ENCODE peak calls at places on chromosome 4, in eight cellular contexts. H, F, O, B, S, D, I and A are unnamed samples. For H3K4me1, the result is how much of the 10 kb centered on the place peaks cover.

GRCh38 chr4:66169341-66169740 is 499.1 kb upstream of the EPHA5 start:
- DNase-seq in H (no peak), F (no peak), O (no peak), B (no peak), S (no peak), D (no peak), I (no peak), A (no peak)

GRCh38 chr4:188603646-188604045 is 464.4 kb downstream of the TRIML1 start:
- DNase-seq in H (no peak), F (no peak), O (no peak), B (no peak), S (no peak), D (no peak), I (no peak), A (no peak)

GRCh38 chr4:185838514-185839203 is 26.7 kb upstream of the SORBS2 start:
- DNase-seq in H (no peak), F (no peak), O (no peak), B (no peak), S (no peak), D (no peak), I (no peak), A (no peak)

GRCh38 chr4:118683513-118683912 is 1.7 kb upstream of the METTL14 start:
- DNase-seq in H (no peak), F (no peak), O (no peak), B (peak), S (no peak), D (no peak), I (no peak), A (no peak)

GRCh38 chr4:53450773-53451172 is 73.3 kb downstream of the FIP1L1 start:
- DNase-seq in H (peak), F (no peak), O (no peak), B (peak), S (no peak), D (no peak), I (no peak), A (no peak)

GRCh38 chr4:53706422-53707032 is 115.2 kb upstream of the LNX1 start:
- DNase-seq in H (no peak), F (no peak), O (no peak), B (no peak), S (no peak), D (no peak), I (no peak), A (no peak)

GRCh38 chr4:47425628-47426027 is 37.9 kb downstream of the COMMD8 start:
- DNase-seq in H (no peak), F (no peak), O (no peak), B (no peak), S (no peak), D (no peak), I (no peak), A (no peak)

GRCh38 chr4:145107126-145107525 is 9.0 kb downstream of the ABCE1 start:
- DNase-seq in H (no peak), F (no peak), O (no peak), B (no peak), S (no peak), D (no peak), I (no peak), A (no peak)

GRCh38 chr4:38084984-38085383 is 124.8 kb downstream of the PTTG2 start:
- DNase-seq in H (no peak), F (no peak), O (no peak), B (no peak), S (no peak), D (no peak), I (no peak), A (no peak)

GRCh38 chr4:55393461-55394320 is 2.1 kb upstream of the TMEM165 start:
- DNase-seq in H (no peak), F (no peak), O (no peak), B (no peak), S (no peak), D (no peak), I (no peak), A (no peak)

GRCh38 chr4:2790583-2791517 is 2.0 kb upstream of the SH3BP2 start:
- DNase-seq in H (no peak), F (no peak), O (peak), B (no peak), S (peak), D (no peak), I (no peak), A (peak)

GRCh38 chr4:2792711-2793577 is at the start of gene SH3BP2:
- DNase-seq in H (peak), F (peak), O (peak), B (peak), S (peak), D (peak), I (peak), A (peak)

GRCh38 chr4:2793578-2793919 is 664 bp downstream of the SH3BP2 start:
- DNase-seq in H (peak), F (peak), O (peak), B (peak), S (no peak), D (peak), I (no peak), A (peak)

GRCh38 chr4:2791518-2792395 is 1.1 kb upstream of the SH3BP2 start:
- DNase-seq in H (no peak), F (no peak), O (no peak), B (no peak), S (peak), D (peak), I (no peak), A (peak)

GRCh38 chr4:2792396-2792710 is 532 bp upstream of the SH3BP2 start:
- DNase-seq in H (no peak), F (no peak), O (no peak), B (no peak), S (no peak), D (no peak), I (no peak), A (no peak)
- H3K4me1 ChIP-seq in H (half or more), F (half or more), O (half or more), B (under half), S (under half), D (half or more), I (under half), A (half or more)

GRCh38 chr4:102326951-102327350 is 18.3 kb downstream of the SLC39A8 start:
- DNase-seq in H (no peak), F (no peak), O (no peak), B (no peak), S (no peak), D (no peak), I (no peak), A (no peak)

GRCh38 chr4:102322736-102323135 is 22.5 kb downstream of the SLC39A8 start:
- DNase-seq in H (no peak), F (no peak), O (no peak), B (no peak), S (no peak), D (no peak), I (no peak), A (no peak)

GRCh38 chr4:102321260-102321991 is 23.9 kb downstream of the SLC39A8 start:
- DNase-seq in H (no peak), F (no peak), O (no peak), B (peak), S (no peak), D (no peak), I (no peak), A (no peak)

GRCh38 chr4:102328045-102328444 is 17.2 kb downstream of the SLC39A8 start:
- DNase-seq in H (no peak), F (no peak), O (no peak), B (no peak), S (no peak), D (no peak), I (no peak), A (no peak)

GRCh38 chr4:102324725-102325124 is 20.6 kb downstream of the SLC39A8 start:
- DNase-seq in H (no peak), F (no peak), O (no peak), B (no peak), S (no peak), D (no peak), I (no peak), A (no peak)
- H3K27ac ChIP-seq in H (no peak), F (no peak), O (no peak), B (no peak), S (no peak), D (no peak), I (no peak), A (no peak)

GRCh38 chr4:85569730-85570299 is 94.9 kb downstream of the ARHGAP24 start:
- DNase-seq in H (no peak), F (no peak), O (no peak), B (no peak), S (no peak), D (no peak), I (no peak), A (no peak)
- H3K4me1 ChIP-seq in H (under half), F (under half), O (under half), B (under half), S (under half), D (under half), I (under half), A (under half)

GRCh38 chr4:6446130-6446482 is 26.3 kb downstream of the PPP2R2C start:
- DNase-seq in H (no peak), F (no peak), O (no peak), B (no peak), S (no peak), D (no peak), I (no peak), A (no peak)
- H3K27ac ChIP-seq in H (no peak), F (no peak), O (no peak), B (no peak), S (no peak), D (no peak), I (no peak), A (no peak)

DNA sequence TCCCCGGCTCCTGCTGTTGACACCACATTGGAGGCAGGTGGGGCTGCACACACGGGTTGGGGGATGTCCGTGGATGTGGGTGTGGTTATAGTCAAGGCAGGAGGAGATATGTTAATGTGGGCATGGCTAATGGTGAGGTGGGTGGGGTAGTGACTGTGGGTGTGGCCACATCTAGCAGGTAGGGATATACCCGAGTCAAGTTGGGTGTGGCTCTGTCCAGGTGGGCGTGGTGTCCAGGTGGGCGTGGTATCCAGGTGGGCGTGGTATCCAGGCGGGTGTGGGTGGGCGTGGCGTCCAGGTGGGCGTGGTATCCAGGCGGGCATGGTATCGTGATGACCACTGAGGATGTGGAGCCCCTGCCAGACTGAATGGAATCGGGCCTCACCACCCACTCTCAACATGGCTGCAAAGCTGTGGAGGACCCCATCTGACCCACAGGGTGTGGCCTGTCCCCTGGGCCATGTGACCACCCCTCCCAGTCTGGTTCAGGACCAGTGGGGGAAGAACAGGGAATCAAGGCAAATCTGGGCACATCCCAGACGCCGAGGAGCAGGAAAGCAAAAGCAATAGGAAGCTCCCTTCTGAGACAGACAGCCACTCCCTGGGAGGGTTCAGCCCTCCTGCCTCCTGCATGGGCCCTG is 21.0 kb downstream of the MAN2B2 start:
- DNase-seq in H (no peak), F (no peak), O (no peak), B (peak), S (no peak), D (no peak), I (no peak), A (no peak)
- H3K4me1 ChIP-seq in H (under half), F (under half), O (under half), B (under half), S (under half), D (under half), I (under half), A (under half)

DNA sequence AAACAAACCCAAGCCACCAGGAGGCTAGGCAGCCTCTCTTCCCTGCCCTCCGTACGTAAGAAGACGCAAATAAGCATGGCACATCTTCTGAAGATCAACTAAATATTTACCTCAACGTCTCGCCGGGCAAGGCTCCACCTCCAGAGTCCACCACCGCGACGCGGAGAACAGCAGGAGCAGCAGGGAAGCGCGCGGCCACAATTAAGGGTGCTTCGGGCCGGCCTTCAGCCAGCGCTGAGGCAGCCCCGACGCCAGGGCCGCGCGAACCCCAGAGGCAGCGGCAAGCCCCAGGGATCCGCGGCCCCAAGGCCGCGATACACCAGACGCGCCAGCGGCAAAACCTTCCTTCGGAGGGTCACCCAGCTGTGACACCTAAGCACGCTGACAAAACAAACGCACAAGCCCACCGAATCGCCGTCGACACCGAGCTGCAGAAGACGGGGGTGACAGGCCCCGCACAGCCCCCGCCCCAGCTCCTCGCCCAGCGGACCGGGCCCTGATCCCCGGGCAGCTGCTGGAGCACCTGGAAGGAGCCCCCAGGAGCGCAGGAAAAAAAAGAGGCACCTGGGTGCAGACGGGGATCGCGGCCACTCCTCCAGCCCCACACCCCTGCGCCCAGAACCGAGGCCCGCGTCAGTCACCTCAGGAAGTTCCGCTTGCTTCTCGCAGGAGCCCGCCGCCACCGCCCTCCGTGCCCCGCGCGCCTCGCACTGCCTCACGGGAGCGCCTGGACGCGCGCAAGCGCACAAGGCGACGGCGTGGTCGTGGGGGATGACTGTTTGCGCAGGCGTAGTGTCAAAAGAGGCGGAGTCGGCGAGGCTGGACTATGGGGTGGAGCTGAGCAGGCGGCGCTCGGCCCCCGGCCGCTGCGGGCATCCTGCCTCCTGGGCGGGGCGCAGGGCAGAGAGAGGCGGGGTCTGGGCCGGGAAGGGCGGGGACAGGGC is at the start of the genes HAUS3 and POLN:
- DNase-seq in H (peak), F (peak), O (peak), B (peak), S (peak), D (peak), I (peak), A (peak)
- H3K27ac ChIP-seq in H (peak), F (peak), O (peak), B (no peak), S (peak), D (peak), I (peak), A (peak)

DNA sequence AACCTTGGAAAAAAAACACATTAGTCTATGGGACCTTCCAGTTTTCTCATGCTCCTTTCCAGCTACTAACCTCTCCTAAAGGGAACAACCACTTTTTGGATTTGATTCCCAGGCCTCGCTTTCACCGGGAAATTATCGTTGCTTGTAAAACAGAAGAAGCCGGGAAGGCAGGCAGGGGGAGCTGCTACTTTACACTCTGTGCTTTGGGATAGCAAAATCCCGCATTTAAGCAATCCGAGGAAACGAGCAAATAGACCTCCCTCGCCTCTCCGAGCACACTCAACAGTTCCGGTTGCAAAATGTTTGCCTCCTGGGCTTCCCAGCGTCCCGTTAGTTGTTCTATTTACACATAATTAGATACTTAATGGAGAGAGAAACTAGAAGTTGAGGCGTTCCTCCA is 1.2 kb downstream of the CD38 start:
- DNase-seq in H (peak), F (peak), O (peak), B (peak), S (peak), D (peak), I (no peak), A (peak)
- H3K4me1 ChIP-seq in H (under half), F (under half), O (under half), B (under half), S (under half), D (under half), I (under half), A (under half)

GRCh38 chr4:87077834-87078585 is 142.4 kb downstream of the KLHL8 start:
- DNase-seq in H (no peak), F (no peak), O (no peak), B (no peak), S (no peak), D (no peak), I (no peak), A (no peak)
- H3K27ac ChIP-seq in H (peak), F (peak), O (peak), B (no peak), S (no peak), D (peak), I (no peak), A (peak)

GRCh38 chr4:168845897-168846296 is 164.2 kb downstream of the CBR4 start:
- DNase-seq in H (no peak), F (no peak), O (no peak), B (no peak), S (no peak), D (no peak), I (no peak), A (no peak)

GRCh38 chr4:168848112-168848511 is 161.9 kb downstream of the CBR4 start:
- DNase-seq in H (no peak), F (peak), O (no peak), B (no peak), S (no peak), D (no peak), I (no peak), A (no peak)

GRCh38 chr4:168850016-168850415 is 160.0 kb downstream of the CBR4 start:
- DNase-seq in H (no peak), F (no peak), O (no peak), B (no peak), S (no peak), D (no peak), I (no peak), A (no peak)

GRCh38 chr4:168846414-168846813 is 163.6 kb downstream of the CBR4 start:
- DNase-seq in H (no peak), F (no peak), O (no peak), B (no peak), S (no peak), D (no peak), I (no peak), A (no peak)

GRCh38 chr4:168848977-168849687 is 160.9 kb downstream of the CBR4 start:
- DNase-seq in H (no peak), F (no peak), O (no peak), B (no peak), S (no peak), D (no peak), I (no peak), A (no peak)
- H3K4me1 ChIP-seq in H (half or more), F (under half), O (under half), B (under half), S (under half), D (half or more), I (under half), A (half or more)

GRCh38 chr4:143458966-143459365 is 54.5 kb upstream of the SMARCA5 start:
- DNase-seq in H (no peak), F (no peak), O (no peak), B (no peak), S (no peak), D (no peak), I (no peak), A (no peak)

DNA sequence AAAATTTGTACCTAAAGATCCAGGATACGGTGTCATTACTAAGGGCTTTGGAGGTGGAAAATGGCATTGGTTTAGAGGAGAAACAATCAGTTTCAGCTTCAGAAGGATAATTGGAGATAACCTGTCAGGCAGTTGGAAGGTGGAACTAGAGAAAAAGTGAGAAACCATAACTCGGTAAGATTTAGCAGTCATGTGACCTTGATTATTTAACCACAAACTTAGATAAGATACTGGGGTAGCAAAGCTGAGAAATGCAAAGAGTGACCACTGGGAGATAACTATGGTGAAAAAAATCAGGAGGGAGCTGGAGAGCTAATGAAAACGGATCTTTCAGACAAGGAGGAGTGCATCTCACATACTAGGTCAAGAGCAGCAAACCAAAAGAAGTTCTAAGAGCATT is 58.3 kb upstream of the SMARCA5 start:
- DNase-seq in H (no peak), F (no peak), O (no peak), B (no peak), S (no peak), D (no peak), I (no peak), A (no peak)
- H3K27ac ChIP-seq in H (no peak), F (no peak), O (no peak), B (no peak), S (no peak), D (peak), I (no peak), A (no peak)